ENCODE peak calls at places on chromosomes 2 and 18, in eight cellular contexts. One of them, this sample, is unnamed. For H3K27me3, the result is how much of the 10 kb centered on the place peaks cover.

GRCh38 chr18:56873441-56874140 is 222.4 kb downstream of the WDR7 start:
- DNase-seq in ovary: no peak
- DNase-seq in aorta: no peak
- DNase-seq in testis: no peak
- DNase-seq in K562: no peak
- DNase-seq in transverse colon: no peak
- DNase-seq in uterus: no peak
- DNase-seq in pancreas: no peak
- DNase-seq in this sample: peak

GRCh38 chr2:16047701-16048100 is 107.4 kb downstream of the MYCN start:
- DNase-seq in ovary: no peak
- DNase-seq in aorta: no peak
- DNase-seq in K562: no peak
- DNase-seq in transverse colon: no peak
- DNase-seq in pancreas: no peak
- DNase-seq in testis: no peak
- DNase-seq in uterus: no peak
- DNase-seq in this sample: no peak

GRCh38 chr2:30883822-30884221 is 76.6 kb upstream of the CAPN13 start:
- DNase-seq in transverse colon: no peak
- DNase-seq in uterus: no peak
- DNase-seq in aorta: no peak
- DNase-seq in ovary: no peak
- DNase-seq in testis: no peak
- DNase-seq in K562: no peak
- DNase-seq in pancreas: no peak
- DNase-seq in this sample: peak

GRCh38 chr2:108444941-108445840 is 3.8 kb upstream of the GCC2 start:
- DNase-seq in ovary: no peak
- DNase-seq in K562: no peak
- DNase-seq in uterus: no peak
- DNase-seq in aorta: no peak
- DNase-seq in transverse colon: no peak
- DNase-seq in pancreas: no peak
- DNase-seq in testis: no peak
- DNase-seq in this sample: no peak

GRCh38 chr2:68134554-68134953 is 23.1 kb upstream of the PNO1 start:
- DNase-seq in uterus: no peak
- DNase-seq in aorta: no peak
- DNase-seq in pancreas: no peak
- DNase-seq in testis: no peak
- DNase-seq in K562: peak
- DNase-seq in transverse colon: peak
- DNase-seq in ovary: no peak
- DNase-seq in this sample: no peak

GRCh38 chr2:59000796-59001195 is 759.7 kb upstream of the FANCL start:
- DNase-seq in ovary: no peak
- DNase-seq in transverse colon: no peak
- DNase-seq in aorta: no peak
- DNase-seq in pancreas: no peak
- DNase-seq in K562: no peak
- DNase-seq in uterus: no peak
- DNase-seq in testis: no peak
- DNase-seq in this sample: no peak

GRCh38 chr2:460861-461260 is 173.0 kb upstream of the ALKAL2 start:
- DNase-seq in testis: no peak
- DNase-seq in uterus: no peak
- DNase-seq in ovary: no peak
- DNase-seq in pancreas: no peak
- DNase-seq in aorta: no peak
- DNase-seq in transverse colon: peak
- DNase-seq in K562: no peak
- DNase-seq in this sample: no peak

GRCh38 chr2:132642415-132642814 is 27.6 kb downstream of the LYPD1 start:
- DNase-seq in testis: no peak
- DNase-seq in pancreas: no peak
- DNase-seq in uterus: no peak
- DNase-seq in transverse colon: no peak
- DNase-seq in K562: no peak
- DNase-seq in ovary: no peak
- DNase-seq in aorta: no peak
- DNase-seq in this sample: no peak

GRCh38 chr2:88254437-88255081 is 84.4 kb downstream of the THNSL2 start:
- DNase-seq in pancreas: no peak
- DNase-seq in transverse colon: no peak
- DNase-seq in uterus: no peak
- DNase-seq in ovary: no peak
- DNase-seq in K562: no peak
- DNase-seq in aorta: no peak
- DNase-seq in testis: no peak
- DNase-seq in this sample: no peak
- H3K27me3 ChIP-seq in pancreas: under half
- H3K27me3 ChIP-seq in transverse colon: under half
- H3K27me3 ChIP-seq in uterus: under half
- H3K27me3 ChIP-seq in ovary: under half
- H3K27me3 ChIP-seq in K562: under half
- H3K27me3 ChIP-seq in aorta: under half
- H3K27me3 ChIP-seq in testis: under half
- H3K27me3 ChIP-seq in this sample: under half

GRCh38 chr2:233964581-233964980 is 47.4 kb downstream of the TRPM8 start:
- DNase-seq in testis: no peak
- DNase-seq in pancreas: no peak
- DNase-seq in uterus: no peak
- DNase-seq in K562: no peak
- DNase-seq in transverse colon: no peak
- DNase-seq in aorta: no peak
- DNase-seq in ovary: no peak
- DNase-seq in this sample: no peak

GRCh38 chr2:233965032-233965614 is 48.0 kb downstream of the TRPM8 start:
- DNase-seq in transverse colon: no peak
- DNase-seq in testis: no peak
- DNase-seq in K562: no peak
- DNase-seq in pancreas: no peak
- DNase-seq in aorta: no peak
- DNase-seq in uterus: no peak
- DNase-seq in ovary: no peak
- DNase-seq in this sample: no peak

GRCh38 chr2:233966388-233966787 is 49.2 kb downstream of the TRPM8 start:
- DNase-seq in testis: no peak
- DNase-seq in pancreas: no peak
- DNase-seq in uterus: no peak
- DNase-seq in transverse colon: no peak
- DNase-seq in aorta: no peak
- DNase-seq in ovary: no peak
- DNase-seq in K562: no peak
- DNase-seq in this sample: no peak

GRCh38 chr2:233968556-233968955 is 51.4 kb downstream of the TRPM8 start:
- DNase-seq in pancreas: no peak
- DNase-seq in aorta: no peak
- DNase-seq in K562: no peak
- DNase-seq in testis: no peak
- DNase-seq in uterus: no peak
- DNase-seq in ovary: no peak
- DNase-seq in transverse colon: no peak
- DNase-seq in this sample: no peak

GRCh38 chr2:233967163-233967562 is 50.0 kb downstream of the TRPM8 start:
- DNase-seq in testis: no peak
- DNase-seq in ovary: no peak
- DNase-seq in uterus: no peak
- DNase-seq in pancreas: no peak
- DNase-seq in K562: no peak
- DNase-seq in transverse colon: no peak
- DNase-seq in aorta: no peak
- DNase-seq in this sample: no peak
- H3K4me3 ChIP-seq in testis: no peak
- H3K4me3 ChIP-seq in ovary: no peak
- H3K4me3 ChIP-seq in uterus: no peak
- H3K4me3 ChIP-seq in pancreas: no peak
- H3K4me3 ChIP-seq in K562: no peak
- H3K4me3 ChIP-seq in transverse colon: no peak
- H3K4me3 ChIP-seq in aorta: no peak
- H3K4me3 ChIP-seq in this sample: no peak

DNA sequence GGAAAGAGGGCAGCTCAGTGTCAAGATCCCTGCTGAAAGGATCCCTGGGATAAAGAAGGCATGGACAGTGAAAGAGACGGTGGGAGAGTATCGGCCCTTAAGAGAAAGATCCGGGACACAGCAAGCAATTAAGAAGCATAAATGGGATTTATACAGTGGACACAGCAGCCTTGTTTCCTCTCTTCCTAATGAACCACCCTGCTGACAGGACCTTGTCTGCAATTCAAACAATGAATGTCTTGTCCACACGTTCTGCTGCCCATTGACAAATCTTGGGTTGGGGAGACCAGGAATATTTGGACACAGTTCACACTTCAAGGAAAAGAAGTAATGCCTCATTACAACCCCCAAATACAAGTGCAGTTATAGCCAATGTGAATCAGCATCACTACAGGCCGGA is 16.5 kb downstream of the CPLX4 start:
- DNase-seq in ovary: no peak
- DNase-seq in K562: no peak
- DNase-seq in transverse colon: no peak
- DNase-seq in uterus: no peak
- DNase-seq in pancreas: no peak
- DNase-seq in aorta: no peak
- DNase-seq in testis: no peak
- DNase-seq in this sample: no peak
- H3K27me3 ChIP-seq in ovary: under half
- H3K27me3 ChIP-seq in K562: under half
- H3K27me3 ChIP-seq in transverse colon: under half
- H3K27me3 ChIP-seq in uterus: under half
- H3K27me3 ChIP-seq in pancreas: under half
- H3K27me3 ChIP-seq in aorta: under half
- H3K27me3 ChIP-seq in testis: under half
- H3K27me3 ChIP-seq in this sample: under half

DNA sequence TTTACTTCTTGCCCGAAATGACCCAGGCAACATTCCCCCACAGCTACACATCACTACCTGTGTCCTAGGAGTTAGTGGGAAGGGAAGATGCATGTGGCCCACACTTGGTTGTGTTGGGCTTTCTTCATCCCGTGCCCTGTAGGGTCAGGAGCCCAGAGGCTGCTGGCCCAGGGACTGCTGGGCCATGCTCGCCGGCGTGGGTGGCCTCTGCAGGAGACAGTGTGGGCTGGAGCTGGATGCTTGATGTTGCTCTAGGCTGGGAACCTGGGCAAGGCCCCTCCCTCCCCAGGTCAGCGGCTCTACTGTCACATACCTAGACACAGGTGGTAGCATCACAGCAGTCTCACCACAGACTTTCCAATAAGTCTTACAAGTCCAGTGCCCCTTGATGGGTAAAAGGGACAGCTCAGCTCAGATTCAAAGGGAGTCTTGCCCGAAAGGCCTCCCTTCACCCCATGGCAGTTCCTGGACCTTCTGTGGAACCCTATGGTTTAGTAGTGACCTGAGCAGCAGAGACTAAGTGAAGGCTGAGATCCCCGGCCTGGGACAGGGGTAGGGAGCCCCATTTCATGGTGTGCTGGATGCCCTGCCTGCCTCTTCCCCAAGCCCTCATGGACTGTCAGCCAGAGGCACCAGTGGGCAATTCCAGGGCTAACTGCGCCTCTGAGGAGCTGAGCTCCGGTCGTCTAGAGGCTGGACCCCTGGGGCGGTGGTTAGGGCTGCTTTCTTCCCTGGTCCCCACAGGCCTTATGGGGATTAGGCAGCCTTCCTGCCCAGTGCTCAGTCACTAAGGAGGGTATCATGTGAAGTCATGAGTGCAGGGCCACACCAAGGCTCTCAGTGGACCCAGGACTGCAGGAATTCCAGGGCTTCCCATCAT is 45.4 kb upstream of the FAHD2A start:
- DNase-seq in testis: no peak
- DNase-seq in pancreas: no peak
- DNase-seq in transverse colon: no peak
- DNase-seq in K562: no peak
- DNase-seq in ovary: no peak
- DNase-seq in aorta: peak
- DNase-seq in uterus: peak
- DNase-seq in this sample: peak
- H3K4me3 ChIP-seq in testis: no peak
- H3K4me3 ChIP-seq in pancreas: no peak
- H3K4me3 ChIP-seq in transverse colon: no peak
- H3K4me3 ChIP-seq in K562: no peak
- H3K4me3 ChIP-seq in ovary: no peak
- H3K4me3 ChIP-seq in aorta: no peak
- H3K4me3 ChIP-seq in uterus: no peak
- H3K4me3 ChIP-seq in this sample: no peak

This sample was measured in H7.